ENCODE peak calls at places on chromosome 3, in five cellular contexts. One of them, this sample, is unnamed. For H3K36me3, the result is how much of the 10 kb centered on the place peaks cover.

GRCh38 chr3:100032262-100032661 is 82.0 kb downstream of the FILIP1L start:
- DNase-seq in BJ: no peak
- DNase-seq in SK-N-SH: no peak
- DNase-seq in mammary epithelial cell: peak
- DNase-seq in IMR-90: peak
- DNase-seq in this sample: peak

GRCh38 chr3:56125358-56126005 is 342.8 kb downstream of the ERC2 start:
- DNase-seq in BJ: peak
- DNase-seq in SK-N-SH: peak
- DNase-seq in mammary epithelial cell: peak
- DNase-seq in IMR-90: peak
- DNase-seq in this sample: peak

GRCh38 chr3:133037440-133037839 is 751 bp upstream of the TMEM108 start:
- DNase-seq in BJ: no peak
- DNase-seq in SK-N-SH: no peak
- DNase-seq in mammary epithelial cell: no peak
- DNase-seq in IMR-90: no peak
- DNase-seq in this sample: no peak

GRCh38 chr3:129740120-129740519 is 133.6 kb upstream of the PLXND1 start:
- DNase-seq in BJ: no peak
- DNase-seq in SK-N-SH: no peak
- DNase-seq in mammary epithelial cell: no peak
- DNase-seq in IMR-90: no peak
- DNase-seq in this sample: no peak

GRCh38 chr3:27590437-27591320 is 106.5 kb upstream of the SLC4A7 start:
- DNase-seq in BJ: no peak
- DNase-seq in SK-N-SH: no peak
- DNase-seq in mammary epithelial cell: peak
- DNase-seq in IMR-90: peak
- DNase-seq in this sample: peak

GRCh38 chr3:171841620-171842000 is 1.5 kb upstream of the TMEM212 start:
- DNase-seq in BJ: no peak
- DNase-seq in SK-N-SH: no peak
- DNase-seq in mammary epithelial cell: no peak
- DNase-seq in IMR-90: peak
- DNase-seq in this sample: no peak

GRCh38 chr3:156483961-156484787 is 70.7 kb downstream of the SSR3 start:
- DNase-seq in BJ: no peak
- DNase-seq in SK-N-SH: no peak
- DNase-seq in mammary epithelial cell: peak
- DNase-seq in IMR-90: peak
- DNase-seq in this sample: peak

GRCh38 chr3:22172964-22173363 is 422.0 kb upstream of the ZNF385D start:
- DNase-seq in BJ: no peak
- DNase-seq in SK-N-SH: no peak
- DNase-seq in mammary epithelial cell: no peak
- DNase-seq in IMR-90: no peak
- DNase-seq in this sample: no peak

GRCh38 chr3:149575213-149575961 is 82.4 kb downstream of the WWTR1 start:
- DNase-seq in BJ: no peak
- DNase-seq in SK-N-SH: no peak
- DNase-seq in mammary epithelial cell: peak
- DNase-seq in IMR-90: peak
- DNase-seq in this sample: peak

GRCh38 chr3:125585595-125586223 is 9.6 kb downstream of the OSBPL11 start:
- DNase-seq in BJ: peak
- DNase-seq in SK-N-SH: peak
- DNase-seq in mammary epithelial cell: peak
- DNase-seq in IMR-90: peak
- DNase-seq in this sample: peak

GRCh38 chr3:134449277-134449676 is 36.5 kb downstream of the ANAPC13 start:
- DNase-seq in BJ: no peak
- DNase-seq in SK-N-SH: peak
- DNase-seq in mammary epithelial cell: peak
- DNase-seq in IMR-90: peak
- DNase-seq in this sample: peak
- TF ChIP-seq CTCF in BJ: peak
- TF ChIP-seq CTCF in SK-N-SH: peak
- TF ChIP-seq CTCF in mammary epithelial cell: peak
- TF ChIP-seq CTCF in IMR-90: peak
- TF ChIP-seq CTCF in this sample: peak

GRCh38 chr3:186361612-186362408 is at the start of gene DGKG:
- DNase-seq in BJ: no peak
- DNase-seq in SK-N-SH: peak
- DNase-seq in mammary epithelial cell: peak
- DNase-seq in IMR-90: no peak
- DNase-seq in this sample: no peak

GRCh38 chr3:186362988-186363387 is 954 bp upstream of the DGKG start:
- DNase-seq in BJ: no peak
- DNase-seq in SK-N-SH: no peak
- DNase-seq in mammary epithelial cell: no peak
- DNase-seq in IMR-90: no peak
- DNase-seq in this sample: no peak

GRCh38 chr3:186362409-186362757 is 349 bp upstream of the DGKG start:
- DNase-seq in BJ: no peak
- DNase-seq in SK-N-SH: no peak
- DNase-seq in mammary epithelial cell: no peak
- DNase-seq in IMR-90: no peak
- DNase-seq in this sample: no peak

GRCh38 chr3:186360779-186361178 is 1.3 kb downstream of the DGKG start:
- DNase-seq in BJ: no peak
- DNase-seq in SK-N-SH: peak
- DNase-seq in mammary epithelial cell: no peak
- DNase-seq in IMR-90: no peak
- DNase-seq in this sample: no peak

GRCh38 chr3:186361246-186361611 is 805 bp downstream of the DGKG start:
- DNase-seq in BJ: no peak
- DNase-seq in SK-N-SH: no peak
- DNase-seq in mammary epithelial cell: no peak
- DNase-seq in IMR-90: no peak
- DNase-seq in this sample: no peak
- H3K4me3 ChIP-seq in BJ: no peak
- H3K4me3 ChIP-seq in SK-N-SH: no peak
- H3K4me3 ChIP-seq in mammary epithelial cell: no peak
- H3K4me3 ChIP-seq in IMR-90: no peak
- H3K4me3 ChIP-seq in this sample: no peak

DNA sequence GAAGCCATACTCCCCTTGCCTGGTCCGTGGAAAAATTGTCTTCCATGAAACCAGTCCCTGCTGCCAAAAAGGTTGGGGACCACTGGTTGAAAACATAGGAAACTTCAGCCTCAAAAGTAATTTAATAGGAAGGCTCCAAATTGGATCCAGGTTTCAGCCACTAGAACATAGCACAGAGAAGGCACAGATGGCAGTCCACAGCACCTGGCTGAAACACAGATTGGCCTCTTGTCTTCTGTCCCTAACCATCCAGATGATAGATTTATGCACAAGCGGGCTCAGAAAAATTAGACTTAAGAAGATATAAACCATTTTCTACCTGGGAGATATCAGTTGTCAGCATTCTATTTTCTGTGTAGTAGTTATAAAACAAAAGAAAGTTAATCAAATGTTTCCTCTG is 397.1 kb downstream of the CNTN4 start:
- DNase-seq in BJ: no peak
- DNase-seq in SK-N-SH: no peak
- DNase-seq in mammary epithelial cell: no peak
- DNase-seq in IMR-90: no peak
- DNase-seq in this sample: no peak
- H3K36me3 ChIP-seq in BJ: under half
- H3K36me3 ChIP-seq in SK-N-SH: under half
- H3K36me3 ChIP-seq in mammary epithelial cell: under half
- H3K36me3 ChIP-seq in IMR-90: under half
- H3K36me3 ChIP-seq in this sample: under half

GRCh38 chr3:180040966-180041365 is 4.2 kb upstream of the PEX5L start:
- DNase-seq in BJ: no peak
- DNase-seq in SK-N-SH: no peak
- DNase-seq in mammary epithelial cell: peak
- DNase-seq in IMR-90: no peak
- DNase-seq in this sample: peak

GRCh38 chr3:180036092-180036677 is 552 bp downstream of the PEX5L start:
- DNase-seq in BJ: no peak
- DNase-seq in SK-N-SH: peak
- DNase-seq in mammary epithelial cell: no peak
- DNase-seq in IMR-90: no peak
- DNase-seq in this sample: no peak

DNA sequence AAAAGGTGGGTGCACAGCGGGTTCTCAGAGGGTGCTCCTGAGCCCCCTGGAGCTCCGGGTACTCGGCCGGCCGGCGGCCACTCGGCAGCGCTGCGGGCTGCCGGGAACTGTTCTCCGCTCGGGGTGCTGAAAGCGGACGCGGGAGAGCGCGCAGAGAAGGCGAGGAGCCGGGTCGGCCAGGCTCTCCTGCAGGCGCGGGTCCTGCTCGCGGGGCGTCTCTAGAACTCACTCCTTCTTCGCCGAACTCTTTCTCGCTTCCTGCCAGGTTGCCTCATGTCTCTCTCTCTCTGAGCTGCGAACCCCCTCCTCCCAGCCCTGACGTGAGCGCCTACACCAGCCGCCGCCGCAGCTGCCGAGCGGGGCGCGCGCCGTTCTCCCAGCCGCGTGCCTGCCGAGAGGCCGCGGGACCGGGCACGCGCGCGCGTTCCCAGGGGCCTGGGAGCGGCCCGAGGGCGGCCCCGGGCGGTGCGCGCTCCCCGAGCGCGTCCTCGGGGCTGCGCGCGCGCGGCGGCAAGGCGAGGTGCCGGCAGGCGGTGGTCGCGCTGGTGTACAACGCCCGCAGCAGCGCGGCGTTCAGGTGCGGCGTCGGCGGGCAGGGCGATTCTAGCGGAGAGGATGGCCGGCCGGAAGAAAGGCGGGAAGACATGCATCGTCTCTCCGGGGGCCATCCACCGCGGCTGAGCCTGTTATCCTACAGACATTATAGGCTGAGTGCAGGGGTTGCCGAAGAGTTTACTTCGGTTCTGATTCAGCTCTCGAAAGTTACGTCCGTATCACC is at the start of gene PEX5L:
- DNase-seq in BJ: no peak
- DNase-seq in SK-N-SH: peak
- DNase-seq in mammary epithelial cell: peak
- DNase-seq in IMR-90: peak
- DNase-seq in this sample: peak
- TF ChIP-seq CTCF in BJ: no peak
- TF ChIP-seq CTCF in SK-N-SH: no peak
- TF ChIP-seq CTCF in mammary epithelial cell: peak
- TF ChIP-seq CTCF in IMR-90: no peak
- TF ChIP-seq CTCF in this sample: no peak

GRCh38 chr3:141797167-141797773 is 34.1 kb downstream of the GRK7 start:
- DNase-seq in BJ: no peak
- DNase-seq in SK-N-SH: no peak
- DNase-seq in mammary epithelial cell: no peak
- DNase-seq in IMR-90: peak
- DNase-seq in this sample: no peak
- H3K4me3 ChIP-seq in BJ: peak
- H3K4me3 ChIP-seq in SK-N-SH: no peak
- H3K4me3 ChIP-seq in mammary epithelial cell: no peak
- H3K4me3 ChIP-seq in IMR-90: peak
- H3K4me3 ChIP-seq in this sample: peak

DNA sequence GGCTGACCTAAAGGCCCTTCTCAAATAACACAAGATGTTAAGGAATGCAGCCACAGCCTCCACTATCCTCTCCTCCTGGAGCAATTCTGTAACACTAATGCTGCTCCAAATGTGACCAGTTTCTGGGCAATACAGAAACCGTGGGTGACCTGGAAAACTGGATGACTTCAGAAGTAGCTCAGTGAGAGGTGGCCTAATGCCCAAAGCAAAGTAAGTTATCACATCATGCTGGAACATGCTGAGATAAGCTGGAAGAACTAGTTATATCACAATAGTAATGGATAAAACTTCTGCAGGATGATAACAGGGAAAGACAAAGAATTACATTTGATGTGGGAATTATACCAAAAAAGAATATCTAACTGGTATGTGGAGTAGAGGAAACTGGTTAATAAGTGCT is 72.0 kb downstream of the DHX30 start:
- DNase-seq in BJ: no peak
- DNase-seq in SK-N-SH: no peak
- DNase-seq in mammary epithelial cell: peak
- DNase-seq in IMR-90: peak
- DNase-seq in this sample: peak
- H3K36me3 ChIP-seq in BJ: under half
- H3K36me3 ChIP-seq in SK-N-SH: under half
- H3K36me3 ChIP-seq in mammary epithelial cell: under half
- H3K36me3 ChIP-seq in IMR-90: half or more
- H3K36me3 ChIP-seq in this sample: under half